ENCODE peak calls at places on chromosomes 16 and 17, in eight cellular contexts. R, N, K, B, E, H, Z and I are unnamed samples.

GRCh38 chr17:62562656-62563055 is 64.8 kb upstream of the MRC2 start:
- DNase-seq in R (no peak), N (no peak), K (no peak), B (no peak), E (peak; percentile 78), H (no peak), Z (no peak), I (peak; percentile 25)

GRCh38 chr17:45770632-45771472 is 13.3 kb upstream of the CRHR1 start:
- DNase-seq in R (no peak), N (no peak), K (no peak), B (no peak), E (no peak), H (peak; percentile 71), Z (peak; percentile 46), I (no peak)

GRCh38 chr16:51994597-51994996 is 552.3 kb downstream of the TOX3 start:
- DNase-seq in R (no peak), N (no peak), K (peak; percentile 96), B (no peak), E (no peak), H (no peak), Z (no peak), I (peak; percentile 87)

GRCh38 chr17:78731904-78732303 is 50.2 kb downstream of the CYTH1 start:
- DNase-seq in R (no peak), N (no peak), K (no peak), B (no peak), E (no peak), H (no peak), Z (no peak), I (no peak)

GRCh38 chr17:39617446-39618251 is 9.1 kb upstream of the PPP1R1B start:
- DNase-seq in R (peak; percentile 41), N (no peak), K (no peak), B (peak; percentile 72), E (peak; percentile 15), H (no peak), Z (no peak), I (peak; percentile 78)

GRCh38 chr16:69110406-69110805 is 5.0 kb downstream of the HAS3 start:
- DNase-seq in R (no peak), N (no peak), K (no peak), B (no peak), E (no peak), H (no peak), Z (no peak), I (no peak)

GRCh38 chr16:80273635-80274538 is 266.9 kb upstream of the DYNLRB2 start:
- DNase-seq in R (no peak), N (no peak), K (peak; percentile 27), B (no peak), E (no peak), H (no peak), Z (no peak), I (no peak)

GRCh38 chr16:90077757-90078593 is 844 bp upstream of the PRDM7 start:
- DNase-seq in R (no peak), N (no peak), K (no peak), B (no peak), E (no peak), H (peak; percentile 12), Z (no peak), I (peak; percentile 46)

GRCh38 chr17:4156750-4157381 is 13.9 kb downstream of the CYB5D2 start:
- DNase-seq in R (no peak), N (no peak), K (no peak), B (no peak), E (no peak), H (peak; percentile 47), Z (peak; percentile 66), I (no peak)

GRCh38 chr17:68591583-68591982 is 9.6 kb downstream of the FAM20A start:
- DNase-seq in R (no peak), N (no peak), K (no peak), B (peak; percentile 35), E (no peak), H (peak; percentile 67), Z (peak; percentile 65), I (no peak)

GRCh38 chr17:44922136-44922535 is 6.8 kb upstream of the GFAP start:
- DNase-seq in R (no peak), N (no peak), K (no peak), B (no peak), E (no peak), H (no peak), Z (no peak), I (no peak)

GRCh38 chr16:11587643-11588247 is 1.0 kb upstream of the LITAF start:
- DNase-seq in R (no peak), N (no peak), K (no peak), B (peak; percentile 19), E (no peak), H (no peak), Z (no peak), I (no peak)

GRCh38 chr17:81239714-81240555 is 817 bp downstream of the NDUFAF8 start:
- DNase-seq in R (no peak), N (peak; percentile 66), K (peak; percentile 29), B (no peak), E (no peak), H (no peak), Z (no peak), I (peak; percentile 41)

GRCh38 chr17:50096758-50097157 is 1.6 kb downstream of the PDK2 start:
- DNase-seq in R (no peak), N (no peak), K (no peak), B (no peak), E (no peak), H (no peak), Z (no peak), I (no peak)

GRCh38 chr17:49842846-49843245 is 5.0 kb downstream of the TAC4 start:
- DNase-seq in R (no peak), N (no peak), K (no peak), B (no peak), E (no peak), H (no peak), Z (no peak), I (no peak)

GRCh38 chr17:4480929-4481898 is 17.5 kb upstream of the SPNS2 start:
- DNase-seq in R (no peak), N (no peak), K (no peak), B (peak; percentile 30), E (no peak), H (no peak), Z (no peak), I (peak; percentile 68)

GRCh38 chr16:67087803-67088202 is 21.9 kb upstream of the PHAF1 start:
- DNase-seq in R (no peak), N (no peak), K (no peak), B (no peak), E (no peak), H (no peak), Z (no peak), I (no peak)

GRCh38 chr16:16096858-16097213 is 126.5 kb downstream of the ABCC6 start:
- DNase-seq in R (no peak), N (no peak), K (no peak), B (no peak), E (no peak), H (no peak), Z (no peak), I (no peak)

GRCh38 chr17:65088621-65089385 is 32.3 kb upstream of the GNA13 start:
- DNase-seq in R (no peak), N (no peak), K (peak; percentile 79), B (no peak), E (no peak), H (no peak), Z (no peak), I (no peak)

GRCh38 chr17:69434164-69434579 is 19.7 kb downstream of the MAP2K6 start:
- DNase-seq in R (no peak), N (no peak), K (peak; percentile 66), B (no peak), E (peak; percentile 47), H (no peak), Z (no peak), I (peak; percentile 9)

GRCh38 chr17:42673885-42674754 is 2.7 kb downstream of the PLEKHH3 start:
- DNase-seq in R (no peak), N (peak; percentile 44), K (no peak), B (peak; percentile 77), E (no peak), H (peak; percentile 77), Z (peak; percentile 75), I (peak; percentile 62)

GRCh38 chr16:67749436-67750078 is 30.4 kb upstream of the GFOD2 start:
- DNase-seq in R (no peak), N (no peak), K (no peak), B (no peak), E (no peak), H (no peak), Z (no peak), I (no peak)

GRCh38 chr16:80174416-80174815 is 366.4 kb upstream of the DYNLRB2 start:
- DNase-seq in R (no peak), N (no peak), K (no peak), B (no peak), E (no peak), H (peak; percentile 21), Z (no peak), I (peak; percentile 64)